ENCODE peak calls at places on chromosomes 12 and 14, in ten cellular contexts. S is upper lobe of right lung, L is GM10248, P is mesothelial cell of epicardium, N is fibroblast of villous mesenchyme, F is nephron progenitor cell, Y is psoas muscle, O is OCI-LY7, D is neural crest cell, I is AG04450. E is an unnamed sample.
A peak's percentile ranks its signal among the peaks of the same experiment; 100 is the strongest.

GRCh38 chr12:93638954-93639353 is 38.2 kb upstream of the CRADD start:
- DNase-seq in F (peak; percentile 26), I (no peak), N (peak; percentile 57), Y (no peak), D (no peak), L (no peak), O (no peak), S (no peak), P (no peak), E (peak; percentile 30)

GRCh38 chr12:101107032-101107763 is 102.8 kb downstream of the SLC5A8 start:
- DNase-seq in D (no peak), Y (no peak), L (no peak), I (no peak), O (no peak), S (no peak), F (no peak), P (no peak), N (no peak), E (no peak)

GRCh38 chr14:38257500-38257899 is 1.6 kb upstream of the CLEC14A start:
- DNase-seq in Y (no peak), P (no peak), I (no peak), O (no peak), F (no peak), N (no peak), S (no peak), L (no peak), D (no peak), E (no peak)

GRCh38 chr12:34602213-34602940 is 580.1 kb downstream of the ALG10 start:
- DNase-seq in N (no peak), L (peak; percentile 3), P (no peak), Y (no peak), O (no peak), D (no peak), I (no peak), S (no peak), F (no peak), E (no peak)

GRCh38 chr12:54376596-54377468 is 7.7 kb downstream of the ZNF385A start:
- DNase-seq in L (no peak), N (peak; percentile 48), O (no peak), S (no peak), Y (no peak), I (no peak), F (no peak), D (no peak), P (no peak), E (no peak)

GRCh38 chr14:91985008-91985407 is 37.5 kb upstream of the FBLN5 start:
- DNase-seq in S (no peak), Y (no peak), D (no peak), L (no peak), N (peak; percentile 72), I (peak; percentile 24), O (no peak), F (no peak), P (no peak), E (no peak)

GRCh38 chr12:26940820-26941219 is 2.5 kb downstream of the FGFR1OP2 start:
- DNase-seq in O (peak; percentile 18), D (no peak), Y (no peak), S (no peak), I (no peak), L (peak; percentile 15), N (no peak), P (no peak), F (no peak), E (no peak)

GRCh38 chr14:104440297-104440956 is 139.1 kb upstream of the C14orf180 start:
- DNase-seq in D (no peak), I (no peak), P (no peak), L (no peak), O (no peak), S (peak; percentile 30), F (no peak), N (no peak), Y (no peak), E (peak; percentile 73)

GRCh38 chr12:34625116-34625515 is 602.8 kb downstream of the ALG10 start:
- DNase-seq in D (no peak), L (no peak), N (no peak), I (no peak), S (no peak), Y (no peak), F (no peak), O (peak; percentile 10), P (no peak), E (no peak)

GRCh38 chr12:94099191-94099983 is 49.0 kb upstream of the PLXNC1 start:
- DNase-seq in I (peak; percentile 23), Y (peak; percentile 25), N (peak; percentile 64), P (no peak), F (no peak), D (no peak), L (no peak), S (no peak), O (no peak), E (no peak)

GRCh38 chr12:121953695-121954094 is 35.3 kb downstream of the CFAP251 start:
- DNase-seq in L (no peak), S (no peak), F (no peak), O (no peak), P (no peak), I (no peak), D (no peak), Y (no peak), N (no peak), E (no peak)

GRCh38 chr12:31773867-31774266 is 45.0 kb upstream of the AMN1 start:
- DNase-seq in L (peak; percentile 34), N (no peak), P (no peak), F (peak; percentile 14), I (no peak), Y (no peak), S (no peak), O (peak; percentile 64), D (no peak), E (no peak)

GRCh38 chr14:100533647-100534485 is 53.4 kb downstream of the BEGAIN start:
- DNase-seq in Y (peak; percentile 9), S (peak; percentile 67), F (peak; percentile 12), O (no peak), P (peak; percentile 34), N (no peak), I (no peak), L (no peak), D (peak; percentile 0), E (peak; percentile 83)
- TF ChIP-seq CTCF in Y (no peak), S (no peak), F (no peak), O (no peak), P (no peak), N (no peak), I (no peak), L (no peak), D (no peak), E (no peak)

DNA sequence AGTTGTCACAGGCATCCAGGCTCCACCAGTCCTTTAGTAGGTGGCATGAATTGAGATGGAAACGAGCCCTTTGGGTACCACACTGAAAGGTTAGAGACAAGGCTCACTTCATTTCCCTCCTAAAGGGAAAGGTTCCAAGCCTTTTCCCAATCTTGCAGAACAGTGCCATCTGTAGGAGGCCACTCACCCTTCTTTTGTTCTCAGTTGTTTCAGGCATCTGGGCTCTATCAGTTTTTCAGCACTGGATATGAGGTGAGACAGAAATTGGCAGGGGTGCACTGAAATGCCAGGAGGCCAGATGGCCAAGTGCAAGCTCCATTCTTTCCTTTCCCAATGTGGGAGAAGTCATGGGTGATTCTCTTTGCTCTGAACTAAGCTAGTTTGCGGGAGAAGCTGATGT is 15.2 kb downstream of the FBXO33 start:
- DNase-seq in L (no peak), F (no peak), I (no peak), D (no peak), N (peak; percentile 23), P (no peak), S (no peak), O (no peak), Y (no peak), E (no peak)
- TF ChIP-seq CTCF in L (no peak), F (no peak), I (peak; percentile 31), D (no peak), N (peak; percentile 40), P (no peak), S (no peak), O (no peak), Y (no peak), E (no peak)

GRCh38 chr12:47772738-47773061 is 338 bp upstream of the SLC48A1 start:
- DNase-seq in Y (no peak), D (no peak), S (no peak), I (no peak), F (no peak), O (no peak), P (no peak), N (no peak), L (no peak), E (no peak)

GRCh38 chr12:47773858-47774580 is 981 bp downstream of the SLC48A1 start:
- DNase-seq in N (no peak), D (no peak), O (no peak), I (no peak), F (no peak), L (no peak), P (no peak), S (no peak), Y (no peak), E (no peak)

GRCh38 chr12:47772094-47772660 is 861 bp upstream of the SLC48A1 start:
- DNase-seq in O (no peak), P (no peak), L (no peak), Y (no peak), N (no peak), I (no peak), S (no peak), D (no peak), F (no peak), E (no peak)

GRCh38 chr12:47774664-47775063 is 1.6 kb downstream of the SLC48A1 start:
- DNase-seq in O (no peak), P (no peak), D (no peak), I (no peak), F (no peak), N (no peak), S (no peak), Y (peak; percentile 16), L (no peak), E (no peak)

DNA sequence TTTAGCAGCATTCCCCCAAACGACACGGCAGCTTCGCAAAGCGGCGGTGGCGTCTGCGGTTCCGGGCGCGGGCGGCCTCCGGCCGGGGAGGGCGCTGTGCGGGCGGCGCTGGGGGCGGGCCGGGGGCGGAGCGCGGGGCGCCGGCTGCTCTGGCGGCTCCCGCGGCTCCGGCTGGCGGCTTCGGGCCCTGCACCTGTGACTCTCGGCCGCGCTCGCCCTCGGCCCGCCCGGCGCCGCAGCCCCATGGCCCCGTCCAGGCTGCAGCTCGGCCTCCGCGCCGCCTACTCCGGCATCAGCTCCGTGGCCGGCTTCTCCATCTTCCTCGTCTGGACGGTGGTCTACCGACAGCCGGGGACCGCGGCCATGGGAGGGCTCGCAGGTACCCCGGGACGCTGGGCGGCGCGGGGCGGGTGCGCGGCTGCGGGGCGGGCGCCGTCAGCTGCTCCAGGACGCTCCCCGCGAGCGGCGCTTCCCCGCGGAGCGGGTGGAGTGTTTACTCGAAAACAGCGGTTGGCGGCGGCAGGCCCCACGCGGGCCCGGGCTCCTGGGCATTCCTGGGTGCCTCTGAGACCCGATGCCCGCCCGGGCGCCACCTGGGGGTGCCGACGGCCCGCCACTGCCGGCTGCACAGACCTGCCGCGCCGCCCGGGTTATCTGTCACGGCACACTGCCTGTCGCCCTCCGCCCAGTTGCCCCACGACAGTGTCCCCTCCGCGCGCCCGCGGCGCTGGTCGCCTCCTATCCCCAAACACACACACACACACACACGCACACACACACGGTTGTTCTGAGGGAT is at the start of gene SLC48A1:
- DNase-seq in S (peak; percentile 90), Y (peak; percentile 82), L (peak; percentile 91), P (peak; percentile 83), N (peak; percentile 55), D (peak; percentile 70), I (no peak), F (peak; percentile 85), O (peak; percentile 86), E (peak; percentile 90)
- TF ChIP-seq CTCF in S (no peak), Y (peak; percentile 54), L (peak; percentile 41), P (peak; percentile 28), N (peak; percentile 21), D (peak; percentile 45), I (peak; percentile 37), F (no peak), O (peak; percentile 47), E (peak; percentile 43)

GRCh38 chr12:45130881-45131281 is 80.0 kb upstream of the DBX2 start:
- DNase-seq in N (peak; percentile 56), P (peak; percentile 64), O (peak; percentile 53), L (peak; percentile 55), F (peak; percentile 48), S (no peak), I (peak; percentile 34), D (peak; percentile 54), Y (peak; percentile 30), E (no peak)
- TF ChIP-seq CTCF in N (peak; percentile 72), P (peak; percentile 47), O (peak; percentile 86), L (peak; percentile 68), F (peak; percentile 76), S (peak; percentile 67), I (peak; percentile 74), D (peak; percentile 86), Y (peak; percentile 72), E (peak; percentile 75)